ENCODE peak calls at places on chromosome 20, in seven cellular contexts. H, D, O, X, J, Y and B are unnamed samples.

GRCh38 chr20:45969712-45970634 is 2.0 kb downstream of the ZNF335 start:
- DNase-seq in J (peak), Y (peak), X (peak), H (no peak), D (peak), O (no peak), B (peak)

GRCh38 chr20:11229772-11230171 is 556.0 kb upstream of the JAG1 start:
- DNase-seq in J (no peak), Y (peak), O (no peak), H (peak), X (peak), D (peak), B (no peak)

GRCh38 chr20:49657118-49657901 is 56.4 kb downstream of the B4GALT5 start:
- DNase-seq in H (no peak), X (no peak), D (no peak), Y (no peak), J (no peak), O (no peak), B (no peak)

GRCh38 chr20:44601801-44602204 is 19.4 kb downstream of the PKIG start:
- DNase-seq in Y (peak), J (no peak), X (peak), D (peak), O (no peak), H (no peak), B (no peak)

GRCh38 chr20:8524716-8525343 is 392.8 kb downstream of the PLCB1 start:
- DNase-seq in X (no peak), H (no peak), Y (no peak), J (no peak), D (no peak), O (no peak), B (no peak)

GRCh38 chr20:10651227-10651990 is 22.4 kb downstream of the JAG1 start:
- DNase-seq in X (peak), O (no peak), D (no peak), Y (peak), H (no peak), J (no peak), B (no peak)

GRCh38 chr20:49821850-49822249 is 9.2 kb downstream of the SLC9A8 start:
- DNase-seq in H (no peak), D (peak), Y (peak), J (no peak), X (peak), O (no peak), B (no peak)

GRCh38 chr20:57601211-57601570 is 19.0 kb downstream of the ZBP1 start:
- DNase-seq in D (no peak), H (no peak), O (no peak), Y (no peak), J (no peak), X (no peak), B (no peak)

GRCh38 chr20:1297486-1297885 is 31.4 kb downstream of the SNPH start:
- DNase-seq in D (no peak), Y (no peak), X (no peak), O (no peak), H (no peak), J (no peak), B (no peak)

GRCh38 chr20:61662226-61662945 is 403.3 kb downstream of the TAF4 start:
- DNase-seq in X (no peak), O (no peak), H (no peak), J (no peak), Y (no peak), D (no peak), B (no peak)

GRCh38 chr20:62951143-62951895 is 1.2 kb upstream of the SLC17A9 start:
- DNase-seq in J (no peak), X (no peak), H (peak), O (no peak), Y (peak), D (no peak), B (no peak)

GRCh38 chr20:50360218-50360672 is 149.9 kb upstream of the PTPN1 start:
- DNase-seq in O (no peak), H (peak), Y (no peak), J (no peak), D (no peak), X (no peak), B (no peak)

GRCh38 chr20:483791-484644 is 21.7 kb upstream of the TBC1D20 start:
- DNase-seq in Y (peak), O (no peak), D (no peak), J (no peak), H (no peak), X (no peak), B (no peak)

GRCh38 chr20:63782051-63782471 is 42.5 kb downstream of the SLC2A4RG start:
- DNase-seq in J (no peak), O (no peak), Y (no peak), D (no peak), X (no peak), H (no peak), B (no peak)

GRCh38 chr20:23224806-23225205 is 125.8 kb upstream of the NXT1 start:
- DNase-seq in D (no peak), X (no peak), J (no peak), O (no peak), H (no peak), Y (no peak), B (no peak)
- TF ChIP-seq CTCF in D (no peak), X (no peak), J (no peak), O (no peak), H (no peak), Y (no peak), B (no peak)

GRCh38 chr20:25310268-25310920 is 62.5 kb downstream of the PYGB start:
- DNase-seq in H (peak), X (peak), D (peak), O (no peak), Y (peak), J (peak), B (peak)
- TF ChIP-seq CTCF in H (peak), X (peak), D (peak), O (peak), Y (no peak), J (peak), B (peak)

GRCh38 chr20:21240394-21240793 is 62.7 kb upstream of the XRN2 start:
- DNase-seq in Y (no peak), O (no peak), J (no peak), D (no peak), X (no peak), H (no peak), B (no peak)
- TF ChIP-seq CTCF in Y (no peak), O (no peak), J (no peak), D (peak), X (peak), H (no peak), B (no peak)

GRCh38 chr20:17866234-17867001 is 102.2 kb downstream of the SNX5 start:
- DNase-seq in J (no peak), X (no peak), Y (no peak), H (no peak), O (no peak), D (no peak), B (peak)
- TF ChIP-seq CTCF in J (no peak), X (peak), Y (no peak), H (no peak), O (no peak), D (peak), B (no peak)

GRCh38 chr20:32067234-32067821 is 15.3 kb downstream of the HCK start:
- DNase-seq in H (no peak), D (peak), X (peak), Y (no peak), J (no peak), O (no peak), B (no peak)

GRCh38 chr20:32057785-32058184 is 5.7 kb downstream of the HCK start:
- DNase-seq in Y (no peak), H (no peak), O (no peak), D (no peak), J (no peak), X (no peak), B (no peak)

GRCh38 chr20:32064667-32065066 is 12.6 kb downstream of the HCK start:
- DNase-seq in Y (no peak), O (no peak), D (no peak), H (no peak), X (no peak), J (peak), B (no peak)

GRCh38 chr20:32059189-32059588 is 7.1 kb downstream of the HCK start:
- DNase-seq in Y (no peak), H (no peak), D (no peak), J (no peak), O (no peak), X (no peak), B (no peak)

GRCh38 chr20:32062776-32063170 is 10.7 kb downstream of the HCK start:
- DNase-seq in H (peak), X (no peak), D (no peak), O (no peak), Y (no peak), J (peak), B (peak)
- TF ChIP-seq CTCF in H (no peak), X (no peak), D (no peak), O (no peak), Y (no peak), J (no peak), B (no peak)

GRCh38 chr20:39446397-39446796 is 484.3 kb downstream of the DHX35 start:
- DNase-seq in X (no peak), O (no peak), Y (no peak), H (no peak), J (no peak), D (no peak), B (no peak)
- TF ChIP-seq CTCF in X (no peak), O (no peak), Y (no peak), H (no peak), J (no peak), D (no peak), B (no peak)

DNA sequence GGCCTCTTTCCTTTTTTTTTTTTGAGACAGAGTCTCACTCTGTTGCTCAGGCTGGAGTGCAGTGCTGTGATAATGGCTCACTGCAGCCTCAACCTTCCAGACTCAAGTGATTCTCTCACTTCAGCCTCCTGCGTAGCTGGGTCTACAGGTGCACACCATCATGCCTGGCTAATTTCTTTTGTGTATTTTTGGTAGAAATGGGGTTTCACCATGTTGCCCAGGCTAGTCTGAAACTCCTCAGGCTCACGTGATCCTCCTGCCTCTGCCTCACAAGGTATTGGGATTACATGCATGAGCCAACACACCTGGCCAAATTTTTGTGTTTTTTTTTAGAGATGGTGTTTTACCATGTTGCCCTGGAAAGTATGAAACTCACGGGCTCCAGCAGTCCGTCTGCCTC is 29.3 kb downstream of the SRC start:
- DNase-seq in H (no peak), D (no peak), J (no peak), X (no peak), Y (no peak), O (no peak), B (no peak)
- TF ChIP-seq CTCF in H (no peak), D (no peak), J (no peak), X (no peak), Y (no peak), O (no peak), B (no peak)

DNA sequence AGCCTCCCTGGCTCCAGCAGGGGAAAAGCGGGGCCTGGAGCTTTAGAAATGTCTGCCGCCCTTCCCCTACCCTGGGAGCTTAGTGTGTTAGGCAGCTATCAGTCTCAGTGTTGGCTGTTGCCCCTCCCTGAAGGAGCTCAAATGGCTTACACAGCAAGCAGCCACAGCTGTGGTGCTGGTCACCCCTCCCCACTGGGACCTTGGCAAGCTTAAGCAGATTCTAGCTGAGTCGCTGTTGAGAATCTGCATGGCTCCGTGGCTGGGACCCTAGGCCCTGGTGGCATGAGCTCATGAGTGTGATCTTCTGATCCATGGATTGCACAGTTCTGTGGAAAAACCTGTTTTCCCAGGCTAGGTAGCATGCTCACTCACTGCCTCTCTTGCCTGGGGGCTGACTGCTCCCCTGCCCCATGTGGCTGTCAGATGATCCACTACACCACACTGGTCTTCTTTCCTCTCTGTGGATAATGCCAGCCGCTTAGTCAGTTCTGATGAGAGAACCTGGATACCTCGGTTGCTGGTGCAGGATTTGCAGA is 714.0 kb downstream of the MAFB start:
- DNase-seq in O (no peak), H (no peak), Y (no peak), J (no peak), D (no peak), X (no peak), B (no peak)
- TF ChIP-seq CTCF in O (no peak), H (no peak), Y (no peak), J (no peak), D (no peak), X (no peak), B (no peak)

GRCh38 chr20:38805502-38805957 is at the start of gene PPP1R16B:
- DNase-seq in O (peak), H (peak), X (no peak), Y (no peak), D (no peak), J (peak), B (no peak)

GRCh38 chr20:38804243-38804642 is 1.3 kb upstream of the PPP1R16B start:
- DNase-seq in O (no peak), J (no peak), H (no peak), D (no peak), X (no peak), Y (no peak), B (no peak)

GRCh38 chr20:38804682-38805501 is 605 bp upstream of the PPP1R16B start:
- DNase-seq in H (peak), O (peak), J (peak), D (no peak), Y (no peak), X (no peak), B (no peak)

GRCh38 chr20:38805958-38806854 is 709 bp downstream of the PPP1R16B start:
- DNase-seq in J (peak), Y (no peak), D (no peak), H (peak), X (no peak), O (peak), B (no peak)

GRCh38 chr20:38806855-38807655 is 1.6 kb downstream of the PPP1R16B start:
- DNase-seq in X (no peak), H (no peak), D (no peak), J (peak), Y (no peak), O (peak), B (no peak)
- TF ChIP-seq CTCF in X (no peak), H (no peak), D (no peak), J (no peak), Y (no peak), O (no peak), B (no peak)

GRCh38 chr20:13034115-13034514 is 25.3 kb downstream of the SPTLC3 start:
- DNase-seq in X (no peak), H (no peak), J (no peak), Y (no peak), D (no peak), O (no peak), B (no peak)
- TF ChIP-seq CTCF in X (no peak), H (no peak), J (no peak), Y (no peak), D (no peak), O (no peak), B (no peak)